ENCODE peak calls at places on chromosomes 4 and X, in nine cellular contexts. One of them, this sample, is unnamed.

GRCh38 chrX:131273024-131273423 is 16.1 kb downstream of the IGSF1 start:
- DNase-seq in stimulated activated CD4-positive, alpha-beta T cell treated with anti-CD3 and anti-CD28 coated beads, Interleukin-4, amount 100 ng/mL, for 1 hour: no peak
- DNase-seq in T-helper 9 cell: no peak
- DNase-seq in foreskin keratinocyte: no peak
- DNase-seq in T-helper 17 cell: no peak
- DNase-seq in glomerular endothelial cell: no peak
- DNase-seq in activated T-helper 1 cell treated with anti-CD3 and anti-CD28 coated beads, Interleukin-2, amount 50 U/mL, for 16 hours: no peak
- DNase-seq in stimulated activated CD8-positive, alpha-beta memory T cell treated with anti-CD3 and anti-CD28 coated beads, Interleukin-7, amount 100 ng/mL, for 4 hours: no peak
- DNase-seq in HT1080: no peak
- DNase-seq in this sample: no peak

GRCh38 chrX:85221361-85221760 is 22.2 kb downstream of the SATL1 start:
- DNase-seq in T-helper 9 cell: no peak
- DNase-seq in foreskin keratinocyte: no peak
- DNase-seq in T-helper 17 cell: no peak
- DNase-seq in stimulated activated CD4-positive, alpha-beta T cell treated with anti-CD3 and anti-CD28 coated beads, Interleukin-4, amount 100 ng/mL, for 1 hour: no peak
- DNase-seq in glomerular endothelial cell: no peak
- DNase-seq in HT1080: no peak
- DNase-seq in activated T-helper 1 cell treated with anti-CD3 and anti-CD28 coated beads, Interleukin-2, amount 50 U/mL, for 16 hours: no peak
- DNase-seq in stimulated activated CD8-positive, alpha-beta memory T cell treated with anti-CD3 and anti-CD28 coated beads, Interleukin-7, amount 100 ng/mL, for 4 hours: no peak
- DNase-seq in this sample: no peak

GRCh38 chrX:38561951-38562719 is 793 bp downstream of the TSPAN7 start:
- DNase-seq in glomerular endothelial cell: no peak
- DNase-seq in T-helper 17 cell: no peak
- DNase-seq in stimulated activated CD4-positive, alpha-beta T cell treated with anti-CD3 and anti-CD28 coated beads, Interleukin-4, amount 100 ng/mL, for 1 hour: peak; percentile 4
- DNase-seq in T-helper 9 cell: peak; percentile 2
- DNase-seq in stimulated activated CD8-positive, alpha-beta memory T cell treated with anti-CD3 and anti-CD28 coated beads, Interleukin-7, amount 100 ng/mL, for 4 hours: no peak
- DNase-seq in HT1080: no peak
- DNase-seq in activated T-helper 1 cell treated with anti-CD3 and anti-CD28 coated beads, Interleukin-2, amount 50 U/mL, for 16 hours: no peak
- DNase-seq in foreskin keratinocyte: no peak
- DNase-seq in this sample: no peak

GRCh38 chr4:24794111-24794860 is 1.1 kb upstream of the SOD3 start:
- DNase-seq in foreskin keratinocyte: no peak
- DNase-seq in T-helper 17 cell: no peak
- DNase-seq in activated T-helper 1 cell treated with anti-CD3 and anti-CD28 coated beads, Interleukin-2, amount 50 U/mL, for 16 hours: no peak
- DNase-seq in stimulated activated CD4-positive, alpha-beta T cell treated with anti-CD3 and anti-CD28 coated beads, Interleukin-4, amount 100 ng/mL, for 1 hour: no peak
- DNase-seq in stimulated activated CD8-positive, alpha-beta memory T cell treated with anti-CD3 and anti-CD28 coated beads, Interleukin-7, amount 100 ng/mL, for 4 hours: no peak
- DNase-seq in T-helper 9 cell: no peak
- DNase-seq in glomerular endothelial cell: no peak
- DNase-seq in HT1080: no peak
- DNase-seq in this sample: no peak

GRCh38 chrX:107738768-107739167 is 36.8 kb downstream of the TSC22D3 start:
- DNase-seq in stimulated activated CD4-positive, alpha-beta T cell treated with anti-CD3 and anti-CD28 coated beads, Interleukin-4, amount 100 ng/mL, for 1 hour: no peak
- DNase-seq in T-helper 17 cell: no peak
- DNase-seq in T-helper 9 cell: no peak
- DNase-seq in stimulated activated CD8-positive, alpha-beta memory T cell treated with anti-CD3 and anti-CD28 coated beads, Interleukin-7, amount 100 ng/mL, for 4 hours: no peak
- DNase-seq in activated T-helper 1 cell treated with anti-CD3 and anti-CD28 coated beads, Interleukin-2, amount 50 U/mL, for 16 hours: no peak
- DNase-seq in foreskin keratinocyte: no peak
- DNase-seq in glomerular endothelial cell: no peak
- DNase-seq in HT1080: no peak
- DNase-seq in this sample: no peak

GRCh38 chr4:5982156-5982973 is 35.9 kb downstream of the C4orf50 start:
- DNase-seq in activated T-helper 1 cell treated with anti-CD3 and anti-CD28 coated beads, Interleukin-2, amount 50 U/mL, for 16 hours: no peak
- DNase-seq in foreskin keratinocyte: no peak
- DNase-seq in T-helper 9 cell: no peak
- DNase-seq in stimulated activated CD8-positive, alpha-beta memory T cell treated with anti-CD3 and anti-CD28 coated beads, Interleukin-7, amount 100 ng/mL, for 4 hours: no peak
- DNase-seq in HT1080: no peak
- DNase-seq in glomerular endothelial cell: no peak
- DNase-seq in T-helper 17 cell: no peak
- DNase-seq in stimulated activated CD4-positive, alpha-beta T cell treated with anti-CD3 and anti-CD28 coated beads, Interleukin-4, amount 100 ng/mL, for 1 hour: no peak
- DNase-seq in this sample: no peak

GRCh38 chrX:10756365-10756915 is 136.1 kb upstream of the MID1 start:
- DNase-seq in T-helper 9 cell: no peak
- DNase-seq in stimulated activated CD8-positive, alpha-beta memory T cell treated with anti-CD3 and anti-CD28 coated beads, Interleukin-7, amount 100 ng/mL, for 4 hours: no peak
- DNase-seq in stimulated activated CD4-positive, alpha-beta T cell treated with anti-CD3 and anti-CD28 coated beads, Interleukin-4, amount 100 ng/mL, for 1 hour: no peak
- DNase-seq in foreskin keratinocyte: peak; percentile 59
- DNase-seq in activated T-helper 1 cell treated with anti-CD3 and anti-CD28 coated beads, Interleukin-2, amount 50 U/mL, for 16 hours: no peak
- DNase-seq in T-helper 17 cell: no peak
- DNase-seq in glomerular endothelial cell: peak; percentile 23
- DNase-seq in HT1080: peak; percentile 77
- DNase-seq in this sample: no peak

GRCh38 chr4:18297684-18298083 is 276.1 kb upstream of the LCORL start:
- DNase-seq in glomerular endothelial cell: no peak
- DNase-seq in activated T-helper 1 cell treated with anti-CD3 and anti-CD28 coated beads, Interleukin-2, amount 50 U/mL, for 16 hours: no peak
- DNase-seq in stimulated activated CD4-positive, alpha-beta T cell treated with anti-CD3 and anti-CD28 coated beads, Interleukin-4, amount 100 ng/mL, for 1 hour: no peak
- DNase-seq in stimulated activated CD8-positive, alpha-beta memory T cell treated with anti-CD3 and anti-CD28 coated beads, Interleukin-7, amount 100 ng/mL, for 4 hours: no peak
- DNase-seq in HT1080: no peak
- DNase-seq in T-helper 9 cell: no peak
- DNase-seq in T-helper 17 cell: no peak
- DNase-seq in foreskin keratinocyte: no peak
- DNase-seq in this sample: no peak

GRCh38 chrX:130896816-130897508 is 6.0 kb downstream of the ENOX2 start:
- DNase-seq in T-helper 9 cell: no peak
- DNase-seq in stimulated activated CD8-positive, alpha-beta memory T cell treated with anti-CD3 and anti-CD28 coated beads, Interleukin-7, amount 100 ng/mL, for 4 hours: no peak
- DNase-seq in glomerular endothelial cell: no peak
- DNase-seq in activated T-helper 1 cell treated with anti-CD3 and anti-CD28 coated beads, Interleukin-2, amount 50 U/mL, for 16 hours: no peak
- DNase-seq in HT1080: no peak
- DNase-seq in foreskin keratinocyte: no peak
- DNase-seq in T-helper 17 cell: no peak
- DNase-seq in stimulated activated CD4-positive, alpha-beta T cell treated with anti-CD3 and anti-CD28 coated beads, Interleukin-4, amount 100 ng/mL, for 1 hour: no peak
- DNase-seq in this sample: no peak

GRCh38 chrX:57900961-57901360 is 9.3 kb downstream of the ZXDA start:
- DNase-seq in activated T-helper 1 cell treated with anti-CD3 and anti-CD28 coated beads, Interleukin-2, amount 50 U/mL, for 16 hours: no peak
- DNase-seq in stimulated activated CD8-positive, alpha-beta memory T cell treated with anti-CD3 and anti-CD28 coated beads, Interleukin-7, amount 100 ng/mL, for 4 hours: no peak
- DNase-seq in foreskin keratinocyte: no peak
- DNase-seq in T-helper 17 cell: no peak
- DNase-seq in stimulated activated CD4-positive, alpha-beta T cell treated with anti-CD3 and anti-CD28 coated beads, Interleukin-4, amount 100 ng/mL, for 1 hour: no peak
- DNase-seq in T-helper 9 cell: no peak
- DNase-seq in glomerular endothelial cell: peak; percentile 52
- DNase-seq in HT1080: no peak
- DNase-seq in this sample: no peak

GRCh38 chr4:1193206-1194027 is 21.0 kb upstream of the SPON2 start:
- DNase-seq in HT1080: no peak
- DNase-seq in activated T-helper 1 cell treated with anti-CD3 and anti-CD28 coated beads, Interleukin-2, amount 50 U/mL, for 16 hours: peak; percentile 1
- DNase-seq in T-helper 17 cell: no peak
- DNase-seq in T-helper 9 cell: no peak
- DNase-seq in glomerular endothelial cell: no peak
- DNase-seq in stimulated activated CD8-positive, alpha-beta memory T cell treated with anti-CD3 and anti-CD28 coated beads, Interleukin-7, amount 100 ng/mL, for 4 hours: no peak
- DNase-seq in foreskin keratinocyte: no peak
- DNase-seq in stimulated activated CD4-positive, alpha-beta T cell treated with anti-CD3 and anti-CD28 coated beads, Interleukin-4, amount 100 ng/mL, for 1 hour: no peak
- DNase-seq in this sample: no peak

GRCh38 chrX:113522814-113523213 is 682.2 kb upstream of the AMOT start:
- DNase-seq in stimulated activated CD8-positive, alpha-beta memory T cell treated with anti-CD3 and anti-CD28 coated beads, Interleukin-7, amount 100 ng/mL, for 4 hours: no peak
- DNase-seq in T-helper 9 cell: no peak
- DNase-seq in foreskin keratinocyte: no peak
- DNase-seq in HT1080: no peak
- DNase-seq in glomerular endothelial cell: no peak
- DNase-seq in stimulated activated CD4-positive, alpha-beta T cell treated with anti-CD3 and anti-CD28 coated beads, Interleukin-4, amount 100 ng/mL, for 1 hour: no peak
- DNase-seq in activated T-helper 1 cell treated with anti-CD3 and anti-CD28 coated beads, Interleukin-2, amount 50 U/mL, for 16 hours: no peak
- DNase-seq in T-helper 17 cell: no peak
- DNase-seq in this sample: no peak

GRCh38 chrX:47577901-47578300 is 4.3 kb upstream of the TIMP1 start:
- DNase-seq in foreskin keratinocyte: no peak
- DNase-seq in glomerular endothelial cell: no peak
- DNase-seq in stimulated activated CD8-positive, alpha-beta memory T cell treated with anti-CD3 and anti-CD28 coated beads, Interleukin-7, amount 100 ng/mL, for 4 hours: no peak
- DNase-seq in T-helper 9 cell: no peak
- DNase-seq in activated T-helper 1 cell treated with anti-CD3 and anti-CD28 coated beads, Interleukin-2, amount 50 U/mL, for 16 hours: no peak
- DNase-seq in HT1080: no peak
- DNase-seq in stimulated activated CD4-positive, alpha-beta T cell treated with anti-CD3 and anti-CD28 coated beads, Interleukin-4, amount 100 ng/mL, for 1 hour: no peak
- DNase-seq in T-helper 17 cell: no peak
- DNase-seq in this sample: no peak

GRCh38 chr4:59869056-59869455 is 1331.1 kb upstream of the ADGRL3 start:
- DNase-seq in foreskin keratinocyte: no peak
- DNase-seq in T-helper 17 cell: no peak
- DNase-seq in stimulated activated CD4-positive, alpha-beta T cell treated with anti-CD3 and anti-CD28 coated beads, Interleukin-4, amount 100 ng/mL, for 1 hour: no peak
- DNase-seq in activated T-helper 1 cell treated with anti-CD3 and anti-CD28 coated beads, Interleukin-2, amount 50 U/mL, for 16 hours: no peak
- DNase-seq in HT1080: no peak
- DNase-seq in T-helper 9 cell: no peak
- DNase-seq in glomerular endothelial cell: no peak
- DNase-seq in stimulated activated CD8-positive, alpha-beta memory T cell treated with anti-CD3 and anti-CD28 coated beads, Interleukin-7, amount 100 ng/mL, for 4 hours: no peak
- DNase-seq in this sample: no peak

GRCh38 chrX:131778269-131779218 is 234.7 kb downstream of the OR13H1 start:
- DNase-seq in activated T-helper 1 cell treated with anti-CD3 and anti-CD28 coated beads, Interleukin-2, amount 50 U/mL, for 16 hours: no peak
- DNase-seq in T-helper 9 cell: peak; percentile 57
- DNase-seq in glomerular endothelial cell: no peak
- DNase-seq in foreskin keratinocyte: no peak
- DNase-seq in stimulated activated CD4-positive, alpha-beta T cell treated with anti-CD3 and anti-CD28 coated beads, Interleukin-4, amount 100 ng/mL, for 1 hour: no peak
- DNase-seq in HT1080: no peak
- DNase-seq in T-helper 17 cell: no peak
- DNase-seq in stimulated activated CD8-positive, alpha-beta memory T cell treated with anti-CD3 and anti-CD28 coated beads, Interleukin-7, amount 100 ng/mL, for 4 hours: no peak
- DNase-seq in this sample: peak; percentile 62

GRCh38 chr4:136690363-136690762 is 841.9 kb downstream of the PCDH18 start:
- DNase-seq in activated T-helper 1 cell treated with anti-CD3 and anti-CD28 coated beads, Interleukin-2, amount 50 U/mL, for 16 hours: no peak
- DNase-seq in glomerular endothelial cell: no peak
- DNase-seq in stimulated activated CD8-positive, alpha-beta memory T cell treated with anti-CD3 and anti-CD28 coated beads, Interleukin-7, amount 100 ng/mL, for 4 hours: no peak
- DNase-seq in T-helper 17 cell: no peak
- DNase-seq in T-helper 9 cell: no peak
- DNase-seq in stimulated activated CD4-positive, alpha-beta T cell treated with anti-CD3 and anti-CD28 coated beads, Interleukin-4, amount 100 ng/mL, for 1 hour: no peak
- DNase-seq in HT1080: peak; percentile 32
- DNase-seq in foreskin keratinocyte: no peak
- DNase-seq in this sample: no peak

GRCh38 chrX:154132366-154132765 is 11.7 kb upstream of the OPN1LW start:
- DNase-seq in activated T-helper 1 cell treated with anti-CD3 and anti-CD28 coated beads, Interleukin-2, amount 50 U/mL, for 16 hours: no peak
- DNase-seq in stimulated activated CD8-positive, alpha-beta memory T cell treated with anti-CD3 and anti-CD28 coated beads, Interleukin-7, amount 100 ng/mL, for 4 hours: no peak
- DNase-seq in stimulated activated CD4-positive, alpha-beta T cell treated with anti-CD3 and anti-CD28 coated beads, Interleukin-4, amount 100 ng/mL, for 1 hour: no peak
- DNase-seq in HT1080: no peak
- DNase-seq in foreskin keratinocyte: no peak
- DNase-seq in glomerular endothelial cell: no peak
- DNase-seq in T-helper 17 cell: no peak
- DNase-seq in T-helper 9 cell: no peak
- DNase-seq in this sample: no peak

GRCh38 chr4:123477804-123478209 is 81.2 kb downstream of the SPRY1 start:
- DNase-seq in T-helper 9 cell: peak; percentile 3
- DNase-seq in foreskin keratinocyte: no peak
- DNase-seq in HT1080: peak; percentile 82
- DNase-seq in stimulated activated CD4-positive, alpha-beta T cell treated with anti-CD3 and anti-CD28 coated beads, Interleukin-4, amount 100 ng/mL, for 1 hour: no peak
- DNase-seq in glomerular endothelial cell: peak; percentile 42
- DNase-seq in activated T-helper 1 cell treated with anti-CD3 and anti-CD28 coated beads, Interleukin-2, amount 50 U/mL, for 16 hours: no peak
- DNase-seq in T-helper 17 cell: no peak
- DNase-seq in stimulated activated CD8-positive, alpha-beta memory T cell treated with anti-CD3 and anti-CD28 coated beads, Interleukin-7, amount 100 ng/mL, for 4 hours: peak; percentile 38
- DNase-seq in this sample: peak; percentile 60

GRCh38 chr4:112649055-112649408 is 12.1 kb downstream of the LARP7 start:
- DNase-seq in foreskin keratinocyte: no peak
- DNase-seq in glomerular endothelial cell: no peak
- DNase-seq in stimulated activated CD8-positive, alpha-beta memory T cell treated with anti-CD3 and anti-CD28 coated beads, Interleukin-7, amount 100 ng/mL, for 4 hours: no peak
- DNase-seq in T-helper 17 cell: no peak
- DNase-seq in stimulated activated CD4-positive, alpha-beta T cell treated with anti-CD3 and anti-CD28 coated beads, Interleukin-4, amount 100 ng/mL, for 1 hour: no peak
- DNase-seq in HT1080: no peak
- DNase-seq in activated T-helper 1 cell treated with anti-CD3 and anti-CD28 coated beads, Interleukin-2, amount 50 U/mL, for 16 hours: no peak
- DNase-seq in T-helper 9 cell: no peak
- DNase-seq in this sample: no peak

GRCh38 chr4:534576-535151 is 35.7 kb downstream of the PIGG start:
- DNase-seq in HT1080: no peak
- DNase-seq in T-helper 17 cell: no peak
- DNase-seq in stimulated activated CD4-positive, alpha-beta T cell treated with anti-CD3 and anti-CD28 coated beads, Interleukin-4, amount 100 ng/mL, for 1 hour: no peak
- DNase-seq in glomerular endothelial cell: no peak
- DNase-seq in activated T-helper 1 cell treated with anti-CD3 and anti-CD28 coated beads, Interleukin-2, amount 50 U/mL, for 16 hours: no peak
- DNase-seq in stimulated activated CD8-positive, alpha-beta memory T cell treated with anti-CD3 and anti-CD28 coated beads, Interleukin-7, amount 100 ng/mL, for 4 hours: no peak
- DNase-seq in T-helper 9 cell: no peak
- DNase-seq in foreskin keratinocyte: no peak
- DNase-seq in this sample: no peak

This sample was measured in GDM1.